ENCODE peak calls at places on chromosomes 13 and 19, in six cellular contexts. L is body of pancreas, S is mesendoderm, D is gastrocnemius medialis, B is cardiac fibroblast, J is astrocyte of the spinal cord. M is an unnamed sample.

GRCh38 chr19:18636969-18637629 is at the start of gene KLHL26:
- DNase-seq in L (no peak), S (no peak), D (no peak), B (no peak), J (no peak), M (no peak)

GRCh38 chr13:79369226-79369625 is 36.8 kb downstream of the RBM26 start:
- DNase-seq in L (no peak), S (no peak), D (no peak), B (no peak), J (peak), M (no peak)

GRCh38 chr13:101398920-101399319 is 17.4 kb downstream of the NALCN start:
- DNase-seq in L (no peak), S (no peak), D (no peak), B (peak), J (peak), M (peak)

GRCh38 chr13:75299206-75299605 is 182.8 kb downstream of the TBC1D4 start:
- DNase-seq in L (no peak), S (peak), D (no peak), B (no peak), J (no peak), M (no peak)

GRCh38 chr13:45295536-45295935 is 45.4 kb downstream of the TPT1 start:
- DNase-seq in L (no peak), S (no peak), D (peak), B (peak), J (peak), M (no peak)

GRCh38 chr13:111177803-111178389 is 62.8 kb downstream of the ARHGEF7 start:
- DNase-seq in L (no peak), S (no peak), D (no peak), B (peak), J (peak), M (peak)

GRCh38 chr19:38667552-38668205 is 20.2 kb downstream of the ACTN4 start:
- DNase-seq in L (no peak), S (no peak), D (no peak), B (peak), J (peak), M (peak)

GRCh38 chr13:42377640-42378382 is 105.9 kb downstream of the AKAP11 start:
- DNase-seq in L (no peak), S (peak), D (no peak), B (no peak), J (peak), M (no peak)

GRCh38 chr19:50300814-50301606 is 28.2 kb downstream of the KCNC3 start:
- DNase-seq in L (no peak), S (no peak), D (no peak), B (peak), J (peak), M (peak)

GRCh38 chr13:113667771-113668490 is 912 bp downstream of the GRK1 start:
- DNase-seq in L (no peak), S (no peak), D (peak), B (no peak), J (no peak), M (no peak)

GRCh38 chr13:51125495-51126226 is 14.6 kb upstream of the C13orf42 start:
- DNase-seq in L (peak), S (peak), D (no peak), B (peak), J (peak), M (peak)

GRCh38 chr19:47618771-47619170 is 9.8 kb downstream of the BICRA start:
- DNase-seq in L (peak), S (no peak), D (peak), B (peak), J (peak), M (no peak)

GRCh38 chr13:113183450-113184129 is 24.9 kb downstream of the PCID2 start:
- DNase-seq in L (no peak), S (no peak), D (no peak), B (peak), J (peak), M (no peak)

GRCh38 chr19:47713046-47714021 is at the start of gene EHD2:
- DNase-seq in L (peak), S (peak), D (peak), B (peak), J (peak), M (peak)

GRCh38 chr13:64924401-64924800 is 2305.7 kb downstream of the PCDH9 start:
- DNase-seq in L (no peak), S (no peak), D (no peak), B (no peak), J (no peak), M (no peak)

GRCh38 chr13:33287142-33287882 is 1.8 kb upstream of the STARD13 start:
- DNase-seq in L (no peak), S (no peak), D (no peak), B (no peak), J (no peak), M (no peak)

GRCh38 chr19:1395194-1396018 is 5.9 kb downstream of the GAMT start:
- DNase-seq in L (peak), S (no peak), D (peak), B (no peak), J (no peak), M (no peak)

GRCh38 chr13:110293037-110293436 is 13.9 kb downstream of the COL4A1 start:
- DNase-seq in L (no peak), S (no peak), D (no peak), B (no peak), J (no peak), M (no peak)

GRCh38 chr13:39602614-39603366 is at the start of gene LHFPL6:
- DNase-seq in L (peak), S (peak), D (peak), B (peak), J (peak), M (peak)

GRCh38 chr19:1574763-1575162 is 6.6 kb upstream of the MEX3D start:
- DNase-seq in L (no peak), S (no peak), D (no peak), B (no peak), J (no peak), M (no peak)

GRCh38 chr19:30001301-30001700 is 59.3 kb downstream of the URI1 start:
- DNase-seq in L (no peak), S (no peak), D (no peak), B (no peak), J (no peak), M (no peak)

GRCh38 chr13:51066091-51066831 is 44.8 kb downstream of the C13orf42 start:
- DNase-seq in L (no peak), S (no peak), D (no peak), B (peak), J (peak), M (peak)

GRCh38 chr19:21581646-21582045 is 76.2 kb downstream of the ZNF429 start:
- DNase-seq in L (peak), S (no peak), D (no peak), B (no peak), J (no peak), M (no peak)

GRCh38 chr13:29994911-29995601 is 144.6 kb upstream of the UBL3 start:
- DNase-seq in L (no peak), S (no peak), D (no peak), B (peak), J (no peak), M (no peak)

GRCh38 chr13:67192751-67193150 is 37.4 kb downstream of the PCDH9 start:
- DNase-seq in L (no peak), S (no peak), D (no peak), B (no peak), J (no peak), M (no peak)

GRCh38 chr19:19551862-19552192 is 13.8 kb downstream of the CILP2 start:
- DNase-seq in L (no peak), S (no peak), D (no peak), B (no peak), J (peak), M (no peak)

GRCh38 chr19:3670796-3671679 is 29.2 kb downstream of the PIP5K1C start:
- DNase-seq in L (peak), S (no peak), D (peak), B (peak), J (peak), M (no peak)

GRCh38 chr19:17103177-17103576 is 27.6 kb downstream of the MYO9B start:
- DNase-seq in L (no peak), S (peak), D (no peak), B (peak), J (peak), M (peak)

GRCh38 chr19:35253316-35254286 is 4.8 kb downstream of the LSR start:
- DNase-seq in L (no peak), S (peak), D (no peak), B (no peak), J (no peak), M (no peak)

GRCh38 chr19:19610376-19611240 is 7.9 kb downstream of the PBX4 start:
- DNase-seq in L (no peak), S (no peak), D (no peak), B (no peak), J (no peak), M (no peak)

GRCh38 chr19:34677386-34678084 is at the start of gene ZNF302:
- DNase-seq in L (peak), S (peak), D (peak), B (peak), J (peak), M (peak)

GRCh38 chr19:54460230-54461005 is 3.2 kb downstream of the LENG9 start:
- DNase-seq in L (no peak), S (no peak), D (no peak), B (no peak), J (no peak), M (no peak)

GRCh38 chr19:46748325-46749109 is 2.3 kb upstream of the STRN4 start:
- DNase-seq in L (peak), S (peak), D (no peak), B (peak), J (no peak), M (peak)

GRCh38 chr19:10361569-10362011 is 18.8 kb downstream of the TYK2 start:
- DNase-seq in L (no peak), S (no peak), D (no peak), B (no peak), J (no peak), M (no peak)

GRCh38 chr13:113951246-113951999 is 22.5 kb downstream of the C13orf46 start:
- DNase-seq in L (peak), S (peak), D (peak), B (peak), J (peak), M (peak)

GRCh38 chr19:30718014-30718413 is 345.8 kb downstream of the ZNF536 start:
- DNase-seq in L (no peak), S (no peak), D (no peak), B (no peak), J (no peak), M (no peak)

DNA sequence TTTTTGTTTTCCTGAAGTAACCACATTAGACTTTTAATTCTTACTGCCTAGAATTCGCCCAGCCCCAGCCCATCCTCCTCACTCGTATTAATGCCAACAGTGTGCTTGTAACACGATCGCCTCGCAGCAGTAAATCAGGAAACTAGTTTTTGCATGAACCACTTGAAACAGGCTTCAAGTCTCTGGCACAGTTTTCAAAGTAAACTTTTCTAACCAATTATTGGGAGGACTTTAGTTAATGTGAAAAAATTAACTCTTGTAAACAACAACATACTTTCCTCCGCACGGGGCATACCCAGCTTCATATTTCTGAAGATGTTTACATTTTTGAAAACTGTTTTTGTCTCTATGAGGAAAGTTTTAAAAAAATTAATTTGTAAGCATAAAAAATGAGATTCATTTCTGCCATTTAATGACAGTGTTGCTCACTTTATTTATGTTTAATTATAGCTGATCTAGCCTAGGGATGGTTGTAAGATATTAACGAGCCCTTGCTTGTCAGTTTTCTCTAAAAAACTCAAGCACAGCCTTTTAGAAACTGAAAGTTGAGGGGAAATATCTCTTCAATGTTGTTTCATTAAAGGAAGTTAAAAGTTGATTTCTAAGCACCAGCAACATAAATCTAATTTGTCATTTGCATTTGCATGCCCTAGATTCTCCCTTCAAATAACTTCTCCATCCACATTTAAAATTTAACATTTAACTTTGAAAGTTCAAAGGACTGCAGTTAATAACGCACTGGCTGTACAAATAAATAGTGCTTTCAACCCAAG is 39.4 kb downstream of the TNFRSF19 start:
- DNase-seq in L (no peak), S (no peak), D (peak), B (peak), J (peak), M (peak)
- H3K4me3 ChIP-seq in L (no peak), S (no peak), D (no peak), B (no peak), J (no peak), M (no peak)

DNA sequence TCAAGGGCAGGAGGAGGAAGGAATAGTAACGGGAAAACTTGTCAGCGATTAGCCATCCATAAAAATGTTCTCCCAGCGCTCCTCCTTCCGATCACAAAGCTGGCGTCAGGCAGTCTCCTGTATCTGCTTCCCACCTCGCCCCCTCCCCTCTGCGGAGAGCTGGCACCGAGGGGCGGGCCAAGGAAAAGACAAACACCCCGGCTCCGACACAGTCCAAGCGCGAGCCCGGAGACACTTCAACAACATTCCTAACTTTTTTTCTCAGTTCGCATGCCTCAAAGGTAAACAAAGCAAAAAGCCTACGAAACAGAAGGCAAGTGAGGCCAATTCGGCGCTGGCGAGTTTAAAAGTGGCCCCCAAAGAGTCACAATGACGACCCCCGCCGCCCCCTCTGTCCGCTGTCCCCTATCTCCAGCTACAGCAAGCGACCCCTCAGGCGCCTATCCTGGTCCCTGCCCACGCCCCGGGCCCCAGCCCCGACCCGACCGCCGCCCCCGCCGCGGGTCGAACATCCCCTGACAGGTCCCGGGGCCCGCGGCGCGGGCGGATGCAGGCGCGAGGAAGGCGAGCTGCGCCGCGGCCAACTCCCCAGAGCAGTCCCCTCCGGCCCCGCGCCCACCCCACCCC is 719 bp downstream of the SMAD9 start:
- DNase-seq in L (no peak), S (peak), D (peak), B (peak), J (no peak), M (no peak)
- H3K4me3 ChIP-seq in L (peak), S (peak), D (peak), B (peak), J (peak), M (peak)

DNA sequence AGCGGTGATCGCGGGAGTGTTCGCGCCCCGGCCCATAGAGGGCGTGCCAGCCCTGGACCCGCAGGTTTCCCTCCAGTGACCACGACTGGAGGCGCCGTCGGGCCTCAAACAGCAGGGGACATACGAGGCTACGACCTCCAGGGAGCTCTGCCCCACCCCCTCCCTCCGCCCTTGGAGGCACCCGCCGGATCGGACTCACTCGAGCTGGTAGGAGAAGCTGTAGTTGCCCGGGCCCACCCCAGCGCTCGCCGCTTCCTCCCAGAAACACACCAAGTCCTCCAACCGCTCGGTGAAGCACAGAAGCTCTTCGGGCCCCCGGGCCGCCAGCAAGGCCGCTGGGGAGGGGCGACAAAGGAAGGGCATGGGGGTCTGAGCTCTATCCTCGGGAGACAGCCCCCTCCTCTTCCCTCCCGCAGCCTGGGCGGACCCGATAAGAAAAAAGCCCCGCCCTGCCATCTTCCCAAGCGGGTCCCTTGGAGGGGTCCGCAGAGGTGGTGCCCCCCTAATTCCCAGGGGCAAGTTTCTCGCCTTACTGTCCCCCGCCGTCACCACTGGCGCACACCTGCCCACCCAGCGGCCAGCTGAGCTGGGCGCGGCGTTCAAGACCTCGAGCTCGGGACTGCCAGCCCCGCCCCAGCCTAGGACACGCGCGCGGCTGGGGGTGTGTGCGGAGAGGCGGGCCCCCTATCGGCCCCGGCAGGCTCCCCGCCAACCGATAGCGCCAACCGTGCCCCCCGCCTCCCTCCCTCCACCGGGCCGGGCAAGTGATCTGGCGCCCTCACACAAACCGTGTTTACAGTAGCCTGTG is 1.0 kb downstream of the EPOR start:
- DNase-seq in L (peak), S (peak), D (no peak), B (peak), J (no peak), M (peak)
- H3K4me3 ChIP-seq in L (no peak), S (peak), D (peak), B (peak), J (peak), M (peak)

DNA sequence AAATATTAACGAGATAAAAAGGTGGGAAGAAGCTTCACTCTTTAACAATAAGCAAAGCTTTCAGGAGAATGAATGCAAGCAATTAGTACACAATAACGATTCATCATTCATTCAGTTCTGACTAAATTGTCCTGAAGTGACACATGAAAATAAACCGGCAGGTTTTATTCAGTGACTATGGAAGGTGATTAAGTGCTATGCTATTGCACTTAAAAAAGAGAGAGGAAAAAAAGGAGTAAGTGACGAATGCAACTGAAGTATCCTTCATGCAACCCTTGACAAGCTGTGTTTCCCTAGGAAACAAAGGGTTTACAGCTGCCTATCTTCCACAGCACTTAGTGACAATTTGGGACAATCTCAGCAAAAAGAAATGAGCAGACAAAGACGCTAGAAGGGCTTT is 1.4 kb downstream of the LIG4 start:
- DNase-seq in L (no peak), S (no peak), D (no peak), B (peak), J (no peak), M (peak)
- H3K4me3 ChIP-seq in L (no peak), S (no peak), D (peak), B (peak), J (peak), M (peak)

GRCh38 chr13:106919093-106919492 is 351.2 kb upstream of the ARGLU1 start:
- DNase-seq in L (no peak), S (no peak), D (no peak), B (peak), J (peak), M (no peak)

GRCh38 chr13:106917024-106917491 is 349.1 kb upstream of the ARGLU1 start:
- DNase-seq in L (no peak), S (no peak), D (no peak), B (peak), J (no peak), M (no peak)

GRCh38 chr13:106917673-106918652 is 350.0 kb upstream of the ARGLU1 start:
- DNase-seq in L (peak), S (peak), D (peak), B (peak), J (peak), M (peak)

GRCh38 chr13:106922384-106922783 is 354.4 kb upstream of the ARGLU1 start:
- DNase-seq in L (no peak), S (no peak), D (no peak), B (no peak), J (no peak), M (no peak)

GRCh38 chr13:106919638-106920037 is 351.7 kb upstream of the ARGLU1 start:
- DNase-seq in L (no peak), S (no peak), D (no peak), B (peak), J (peak), M (no peak)
- H3K4me3 ChIP-seq in L (no peak), S (no peak), D (peak), B (no peak), J (no peak), M (no peak)

DNA sequence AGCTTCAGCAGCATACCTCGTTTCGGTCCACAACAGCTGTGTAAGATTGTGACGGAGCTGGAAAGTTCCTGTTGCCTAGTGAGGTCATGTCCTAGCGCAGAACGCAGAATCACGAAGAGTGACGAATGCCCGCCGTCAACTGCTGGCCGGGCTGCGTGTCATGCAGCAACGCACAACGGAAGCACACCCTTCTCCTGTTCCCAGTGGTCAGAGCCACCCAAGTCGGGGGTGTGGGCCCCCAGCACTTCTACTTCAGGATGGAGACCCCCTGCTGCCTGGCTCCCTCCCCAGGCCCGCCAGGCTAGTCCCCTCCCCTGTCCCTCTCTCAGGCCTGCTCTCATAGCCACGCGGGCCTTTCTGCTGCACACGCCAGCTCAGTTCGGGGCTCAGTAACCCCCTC is 25.9 kb downstream of the C2CD4C start:
- DNase-seq in L (no peak), S (no peak), D (no peak), B (no peak), J (no peak), M (no peak)
- H3K4me3 ChIP-seq in L (no peak), S (no peak), D (no peak), B (no peak), J (no peak), M (no peak)

M was measured in epithelial cell of esophagus.